ENCODE peak calls at places on chromosomes 4 and X, in five cellular contexts. One of them, this sample, is unnamed.

GRCh38 chrX:49177338-49177833 is 5.7 kb downstream of the PLP2 start:
- DNase-seq in CD8-positive, alpha-beta T cell: peak; percentile 22
- DNase-seq in heart left ventricle: no peak
- DNase-seq in PC-3: no peak
- DNase-seq in Caco-2: no peak
- DNase-seq in this sample: no peak

GRCh38 chr4:10853196-10853595 is 168.6 kb upstream of the CLNK start:
- DNase-seq in CD8-positive, alpha-beta T cell: no peak
- DNase-seq in heart left ventricle: no peak
- DNase-seq in PC-3: no peak
- DNase-seq in Caco-2: no peak
- DNase-seq in this sample: no peak

GRCh38 chr4:158094413-158095110 is 78.3 kb downstream of the GASK1B start:
- DNase-seq in CD8-positive, alpha-beta T cell: no peak
- DNase-seq in heart left ventricle: no peak
- DNase-seq in PC-3: peak; percentile 93
- DNase-seq in Caco-2: peak; percentile 80
- DNase-seq in this sample: peak; percentile 73

GRCh38 chr4:166301266-166301665 is 428.2 kb downstream of the TLL1 start:
- DNase-seq in CD8-positive, alpha-beta T cell: no peak
- DNase-seq in heart left ventricle: no peak
- DNase-seq in PC-3: no peak
- DNase-seq in Caco-2: no peak
- DNase-seq in this sample: no peak

GRCh38 chr4:151798678-151799416 is 38.0 kb upstream of the GATB start:
- DNase-seq in CD8-positive, alpha-beta T cell: no peak
- DNase-seq in heart left ventricle: no peak
- DNase-seq in PC-3: no peak
- DNase-seq in Caco-2: no peak
- DNase-seq in this sample: no peak

GRCh38 chrX:154310991-154311541 is 15.5 kb downstream of the TKTL1 start:
- DNase-seq in CD8-positive, alpha-beta T cell: no peak
- DNase-seq in heart left ventricle: no peak
- DNase-seq in PC-3: no peak
- DNase-seq in Caco-2: no peak
- DNase-seq in this sample: no peak

GRCh38 chr4:185218312-185218711 is 8.9 kb downstream of the SNX25 start:
- DNase-seq in CD8-positive, alpha-beta T cell: no peak
- DNase-seq in heart left ventricle: no peak
- DNase-seq in PC-3: no peak
- DNase-seq in Caco-2: no peak
- DNase-seq in this sample: no peak

GRCh38 chr4:18566970-18567799 is 545.6 kb upstream of the LCORL start:
- DNase-seq in CD8-positive, alpha-beta T cell: no peak
- DNase-seq in heart left ventricle: no peak
- DNase-seq in PC-3: no peak
- DNase-seq in Caco-2: peak; percentile 36
- DNase-seq in this sample: no peak

GRCh38 chr4:182808673-182809416 is 108.3 kb downstream of the DCTD start:
- DNase-seq in CD8-positive, alpha-beta T cell: peak; percentile 49
- DNase-seq in heart left ventricle: no peak
- DNase-seq in PC-3: peak; percentile 83
- DNase-seq in Caco-2: no peak
- DNase-seq in this sample: no peak

GRCh38 chrX:109732319-109732779 is 708 bp downstream of the ACSL4 start:
- DNase-seq in CD8-positive, alpha-beta T cell: no peak
- DNase-seq in heart left ventricle: no peak
- DNase-seq in PC-3: peak; percentile 56
- DNase-seq in Caco-2: no peak
- DNase-seq in this sample: no peak

GRCh38 chrX:47232803-47233332 is at the start of gene USP11:
- DNase-seq in CD8-positive, alpha-beta T cell: peak; percentile 61
- DNase-seq in heart left ventricle: peak; percentile 58
- DNase-seq in PC-3: peak; percentile 17
- DNase-seq in Caco-2: peak; percentile 62
- DNase-seq in this sample: no peak

GRCh38 chr4:99648321-99648720 is 9.3 kb downstream of the C4orf54 start:
- DNase-seq in CD8-positive, alpha-beta T cell: no peak
- DNase-seq in heart left ventricle: no peak
- DNase-seq in PC-3: no peak
- DNase-seq in Caco-2: no peak
- DNase-seq in this sample: no peak

GRCh38 chr4:997375-998071 is 4.3 kb upstream of the SLC26A1 start:
- DNase-seq in CD8-positive, alpha-beta T cell: no peak
- DNase-seq in heart left ventricle: no peak
- DNase-seq in PC-3: peak; percentile 12
- DNase-seq in Caco-2: no peak
- DNase-seq in this sample: no peak

GRCh38 chr4:158496030-158496741 is 25.5 kb upstream of the RXFP1 start:
- DNase-seq in CD8-positive, alpha-beta T cell: peak; percentile 10
- DNase-seq in heart left ventricle: peak; percentile 26
- DNase-seq in PC-3: peak; percentile 58
- DNase-seq in Caco-2: peak; percentile 39
- DNase-seq in this sample: no peak

GRCh38 chrX:140157611-140158010 is 192.3 kb upstream of the CXorf66 start:
- DNase-seq in CD8-positive, alpha-beta T cell: no peak
- DNase-seq in heart left ventricle: no peak
- DNase-seq in PC-3: peak; percentile 2
- DNase-seq in Caco-2: no peak
- DNase-seq in this sample: no peak

GRCh38 chr4:96473246-96473645 is 633.4 kb downstream of the PDHA2 start:
- DNase-seq in CD8-positive, alpha-beta T cell: no peak
- DNase-seq in heart left ventricle: no peak
- DNase-seq in PC-3: no peak
- DNase-seq in Caco-2: no peak
- DNase-seq in this sample: no peak

DNA sequence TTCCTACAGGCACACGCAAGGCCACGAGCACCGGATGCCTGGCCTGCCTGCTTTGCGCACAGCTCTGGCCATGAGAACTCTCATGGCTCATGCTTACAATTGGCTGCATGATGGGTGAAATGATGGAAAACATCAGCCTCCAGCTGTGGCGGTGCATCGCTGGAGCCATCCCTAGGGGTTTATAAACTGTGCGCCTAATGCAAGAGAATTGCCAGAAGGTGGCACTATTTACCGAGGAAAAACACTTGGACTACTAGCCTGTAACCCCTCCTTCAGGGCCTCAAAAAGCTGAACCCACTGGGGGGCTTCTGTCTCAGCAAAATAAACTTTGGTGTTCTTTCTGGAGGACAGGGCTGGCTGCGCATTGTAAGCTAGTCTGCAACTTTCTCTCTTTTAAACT is 51.9 kb downstream of the PHKA2 start:
- DNase-seq in CD8-positive, alpha-beta T cell: no peak
- DNase-seq in heart left ventricle: no peak
- DNase-seq in PC-3: peak; percentile 58
- DNase-seq in Caco-2: no peak
- DNase-seq in this sample: no peak
- TF ChIP-seq CTCF in CD8-positive, alpha-beta T cell: no peak
- TF ChIP-seq CTCF in heart left ventricle: peak; percentile 37
- TF ChIP-seq CTCF in PC-3: peak; percentile 78
- TF ChIP-seq CTCF in Caco-2: peak; percentile 33
- TF ChIP-seq CTCF in this sample: peak; percentile 35

DNA sequence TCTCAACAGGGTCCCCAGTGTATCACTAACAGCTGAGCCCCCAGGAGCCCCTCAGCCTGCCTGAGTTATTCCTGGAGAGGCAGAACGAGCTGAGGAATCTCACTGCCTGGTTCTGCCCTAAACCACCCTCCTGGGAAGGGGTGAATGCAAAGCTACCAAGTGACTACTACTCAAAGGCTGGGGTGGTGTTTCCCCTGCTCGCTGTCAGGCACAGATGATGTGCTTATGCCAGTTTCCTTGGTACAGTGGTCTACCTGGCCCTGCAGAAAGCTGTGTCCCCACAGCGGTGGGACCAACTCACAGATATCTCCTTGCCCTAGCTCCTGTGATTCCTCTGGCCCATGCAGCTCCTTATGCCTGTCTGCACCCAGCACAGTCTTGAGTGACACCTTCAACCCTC is 35.4 kb upstream of the ASMTL start:
- DNase-seq in CD8-positive, alpha-beta T cell: peak; percentile 8
- DNase-seq in heart left ventricle: no peak
- DNase-seq in PC-3: no peak
- DNase-seq in Caco-2: no peak
- DNase-seq in this sample: no peak
- H3K4me1 ChIP-seq in CD8-positive, alpha-beta T cell: peaks cover 9% of the 10 kb centered on the region
- H3K4me1 ChIP-seq in heart left ventricle: no peaks in the 10 kb centered on the region
- H3K4me1 ChIP-seq in PC-3: no peaks in the 10 kb centered on the region
- H3K4me1 ChIP-seq in Caco-2: no peaks in the 10 kb centered on the region
- H3K4me1 ChIP-seq in this sample: no peaks in the 10 kb centered on the region

DNA sequence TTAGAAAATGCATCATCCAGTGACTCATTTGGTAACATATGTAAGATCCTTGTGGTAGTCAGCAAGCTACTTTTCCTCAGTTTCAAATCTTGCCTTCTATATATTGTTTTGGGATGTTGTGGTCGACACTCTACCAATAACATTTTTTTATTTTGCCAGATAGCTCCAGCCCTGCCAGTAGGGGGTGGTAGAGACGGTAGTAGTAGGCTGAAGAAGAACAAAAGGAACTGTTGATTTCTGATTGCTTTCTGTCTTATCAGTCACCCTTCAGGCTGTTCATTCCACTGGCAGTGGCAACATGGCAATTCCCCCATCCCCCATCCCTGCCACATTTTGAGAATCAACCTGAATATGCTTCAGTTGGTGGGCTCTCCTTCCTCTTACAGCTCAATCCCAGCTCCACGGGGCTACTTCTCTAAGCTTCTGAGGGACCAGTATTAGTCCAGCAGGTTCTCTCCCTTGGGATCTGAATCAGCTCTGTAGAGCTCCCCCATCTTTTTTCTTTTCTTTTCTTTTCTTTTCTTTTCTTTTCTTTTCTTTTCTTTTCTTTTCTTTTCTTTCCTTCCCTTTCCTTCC is 171.5 kb upstream of the VEGFC start:
- DNase-seq in CD8-positive, alpha-beta T cell: no peak
- DNase-seq in heart left ventricle: no peak
- DNase-seq in PC-3: peak; percentile 46
- DNase-seq in Caco-2: no peak
- DNase-seq in this sample: no peak
- TF ChIP-seq CTCF in CD8-positive, alpha-beta T cell: no peak
- TF ChIP-seq CTCF in heart left ventricle: no peak
- TF ChIP-seq CTCF in PC-3: peak; percentile 65
- TF ChIP-seq CTCF in Caco-2: peak; percentile 21
- TF ChIP-seq CTCF in this sample: peak; percentile 28

DNA sequence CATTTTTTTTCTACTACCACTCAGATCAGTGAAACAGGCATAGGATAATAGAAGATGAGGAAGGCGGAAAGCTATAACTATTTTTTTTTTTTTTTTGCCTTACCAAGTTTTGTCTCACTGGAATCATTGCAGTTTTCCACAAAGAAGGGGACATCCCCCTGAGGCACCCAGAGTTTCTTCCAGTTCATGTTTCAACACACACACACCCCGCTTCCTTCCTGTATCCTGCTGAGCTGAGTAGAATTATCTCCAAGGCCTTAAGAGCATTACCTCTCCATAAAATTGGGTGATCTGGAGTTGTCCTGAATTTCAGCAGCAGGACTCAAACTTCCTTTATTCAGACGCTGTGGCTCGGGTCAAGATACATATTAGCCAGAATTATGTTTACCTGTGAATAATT is 111.9 kb downstream of the PALLD start:
- DNase-seq in CD8-positive, alpha-beta T cell: no peak
- DNase-seq in heart left ventricle: no peak
- DNase-seq in PC-3: no peak
- DNase-seq in Caco-2: no peak
- DNase-seq in this sample: no peak
- H3K4me1 ChIP-seq in CD8-positive, alpha-beta T cell: no peaks in the 10 kb centered on the region
- H3K4me1 ChIP-seq in heart left ventricle: no peaks in the 10 kb centered on the region
- H3K4me1 ChIP-seq in PC-3: peaks cover 51% of the 10 kb centered on the region
- H3K4me1 ChIP-seq in Caco-2: no peaks in the 10 kb centered on the region
- H3K4me1 ChIP-seq in this sample: peaks cover 37% of the 10 kb centered on the region

GRCh38 chr4:26937567-26937966 is 76.9 kb downstream of the STIM2 start:
- DNase-seq in CD8-positive, alpha-beta T cell: no peak
- DNase-seq in heart left ventricle: no peak
- DNase-seq in PC-3: no peak
- DNase-seq in Caco-2: no peak
- DNase-seq in this sample: no peak

GRCh38 chr4:26938516-26938915 is 77.9 kb downstream of the STIM2 start:
- DNase-seq in CD8-positive, alpha-beta T cell: no peak
- DNase-seq in heart left ventricle: no peak
- DNase-seq in PC-3: no peak
- DNase-seq in Caco-2: no peak
- DNase-seq in this sample: no peak

GRCh38 chr4:26936284-26937065 is 75.8 kb downstream of the STIM2 start:
- DNase-seq in CD8-positive, alpha-beta T cell: no peak
- DNase-seq in heart left ventricle: no peak
- DNase-seq in PC-3: no peak
- DNase-seq in Caco-2: no peak
- DNase-seq in this sample: no peak

GRCh38 chr4:26941951-26942350 is 81.3 kb downstream of the STIM2 start:
- DNase-seq in CD8-positive, alpha-beta T cell: no peak
- DNase-seq in heart left ventricle: no peak
- DNase-seq in PC-3: no peak
- DNase-seq in Caco-2: no peak
- DNase-seq in this sample: no peak

GRCh38 chr4:26937136-26937535 is 76.5 kb downstream of the STIM2 start:
- DNase-seq in CD8-positive, alpha-beta T cell: no peak
- DNase-seq in heart left ventricle: no peak
- DNase-seq in PC-3: no peak
- DNase-seq in Caco-2: no peak
- DNase-seq in this sample: no peak
- TF ChIP-seq CTCF in CD8-positive, alpha-beta T cell: no peak
- TF ChIP-seq CTCF in heart left ventricle: no peak
- TF ChIP-seq CTCF in PC-3: no peak
- TF ChIP-seq CTCF in Caco-2: no peak
- TF ChIP-seq CTCF in this sample: no peak

GRCh38 chr4:7436256-7436655 is 1.5 kb upstream of the PSAPL1 start:
- DNase-seq in CD8-positive, alpha-beta T cell: no peak
- DNase-seq in heart left ventricle: peak; percentile 16
- DNase-seq in PC-3: no peak
- DNase-seq in Caco-2: no peak
- DNase-seq in this sample: no peak
- H3K4me1 ChIP-seq in CD8-positive, alpha-beta T cell: no peaks in the 10 kb centered on the region
- H3K4me1 ChIP-seq in heart left ventricle: no peaks in the 10 kb centered on the region
- H3K4me1 ChIP-seq in PC-3: peaks cover 10% of the 10 kb centered on the region
- H3K4me1 ChIP-seq in Caco-2: peaks cover 48% of the 10 kb centered on the region
- H3K4me1 ChIP-seq in this sample: peaks cover 16% of the 10 kb centered on the region